ENCODE peak calls at places on chromosome 15, in nine cellular contexts. One of them, this sample, is unnamed. For H3K36me3, the result is how much of the 10 kb centered on the place peaks cover.

GRCh38 chr15:40330368-40330836 is 6.9 kb downstream of the INAFM2 start:
- DNase-seq in K562: peak
- DNase-seq in OCI-LY7: no peak
- DNase-seq in heart right ventricle: peak
- DNase-seq in esophagus squamous epithelium: no peak
- DNase-seq in upper lobe of right lung: peak
- DNase-seq in suprapubic skin: no peak
- DNase-seq in sigmoid colon: peak
- DNase-seq in left ventricle myocardium inferior: no peak
- DNase-seq in this sample: no peak

GRCh38 chr15:70936326-70936725 is 43.7 kb downstream of the LRRC49 start:
- DNase-seq in K562: no peak
- DNase-seq in OCI-LY7: no peak
- DNase-seq in heart right ventricle: no peak
- DNase-seq in esophagus squamous epithelium: no peak
- DNase-seq in upper lobe of right lung: no peak
- DNase-seq in suprapubic skin: no peak
- DNase-seq in sigmoid colon: no peak
- DNase-seq in left ventricle myocardium inferior: no peak
- DNase-seq in this sample: no peak

GRCh38 chr15:53197426-53197839 is 407.3 kb upstream of the ONECUT1 start:
- DNase-seq in K562: peak
- DNase-seq in OCI-LY7: peak
- DNase-seq in heart right ventricle: peak
- DNase-seq in esophagus squamous epithelium: no peak
- DNase-seq in upper lobe of right lung: peak
- DNase-seq in suprapubic skin: no peak
- DNase-seq in sigmoid colon: peak
- DNase-seq in left ventricle myocardium inferior: peak
- DNase-seq in this sample: no peak

GRCh38 chr15:79680721-79681120 is 216.1 kb downstream of the MTHFS start:
- DNase-seq in K562: no peak
- DNase-seq in OCI-LY7: no peak
- DNase-seq in heart right ventricle: no peak
- DNase-seq in esophagus squamous epithelium: no peak
- DNase-seq in upper lobe of right lung: no peak
- DNase-seq in suprapubic skin: no peak
- DNase-seq in sigmoid colon: no peak
- DNase-seq in left ventricle myocardium inferior: no peak
- DNase-seq in this sample: no peak

GRCh38 chr15:75036269-75036668 is 12.9 kb downstream of the PPCDC start:
- DNase-seq in K562: peak
- DNase-seq in OCI-LY7: no peak
- DNase-seq in heart right ventricle: no peak
- DNase-seq in esophagus squamous epithelium: no peak
- DNase-seq in upper lobe of right lung: no peak
- DNase-seq in suprapubic skin: no peak
- DNase-seq in sigmoid colon: no peak
- DNase-seq in left ventricle myocardium inferior: no peak
- DNase-seq in this sample: no peak

GRCh38 chr15:57198654-57199241 is 177.6 kb upstream of the CGNL1 start:
- DNase-seq in K562: no peak
- DNase-seq in OCI-LY7: no peak
- DNase-seq in heart right ventricle: no peak
- DNase-seq in esophagus squamous epithelium: no peak
- DNase-seq in upper lobe of right lung: no peak
- DNase-seq in suprapubic skin: no peak
- DNase-seq in sigmoid colon: no peak
- DNase-seq in left ventricle myocardium inferior: no peak
- DNase-seq in this sample: no peak

GRCh38 chr15:101295607-101296225 is 668 bp upstream of the SNRPA1 start:
- DNase-seq in K562: no peak
- DNase-seq in OCI-LY7: no peak
- DNase-seq in heart right ventricle: no peak
- DNase-seq in esophagus squamous epithelium: no peak
- DNase-seq in upper lobe of right lung: no peak
- DNase-seq in suprapubic skin: no peak
- DNase-seq in sigmoid colon: no peak
- DNase-seq in left ventricle myocardium inferior: no peak
- DNase-seq in this sample: no peak

GRCh38 chr15:85019815-85020590 is 38.3 kb downstream of the PDE8A start:
- DNase-seq in K562: no peak
- DNase-seq in OCI-LY7: no peak
- DNase-seq in heart right ventricle: no peak
- DNase-seq in esophagus squamous epithelium: no peak
- DNase-seq in upper lobe of right lung: no peak
- DNase-seq in suprapubic skin: no peak
- DNase-seq in sigmoid colon: no peak
- DNase-seq in left ventricle myocardium inferior: no peak
- DNase-seq in this sample: no peak

GRCh38 chr15:65423977-65424679 is 1.4 kb upstream of the IGDCC4 start:
- DNase-seq in K562: peak
- DNase-seq in OCI-LY7: no peak
- DNase-seq in heart right ventricle: no peak
- DNase-seq in esophagus squamous epithelium: no peak
- DNase-seq in upper lobe of right lung: no peak
- DNase-seq in suprapubic skin: no peak
- DNase-seq in sigmoid colon: peak
- DNase-seq in left ventricle myocardium inferior: peak
- DNase-seq in this sample: no peak

GRCh38 chr15:63968122-63968524 is 78.2 kb downstream of the DAPK2 start:
- DNase-seq in K562: no peak
- DNase-seq in OCI-LY7: no peak
- DNase-seq in heart right ventricle: no peak
- DNase-seq in esophagus squamous epithelium: no peak
- DNase-seq in upper lobe of right lung: no peak
- DNase-seq in suprapubic skin: no peak
- DNase-seq in sigmoid colon: no peak
- DNase-seq in left ventricle myocardium inferior: no peak
- DNase-seq in this sample: no peak

GRCh38 chr15:92120082-92120481 is 266.6 kb downstream of the SLCO3A1 start:
- DNase-seq in K562: no peak
- DNase-seq in OCI-LY7: no peak
- DNase-seq in heart right ventricle: no peak
- DNase-seq in esophagus squamous epithelium: no peak
- DNase-seq in upper lobe of right lung: no peak
- DNase-seq in suprapubic skin: no peak
- DNase-seq in sigmoid colon: no peak
- DNase-seq in left ventricle myocardium inferior: no peak
- DNase-seq in this sample: no peak

GRCh38 chr15:40287968-40288367 is 5.1 kb upstream of the ANKRD63 start:
- DNase-seq in K562: no peak
- DNase-seq in OCI-LY7: no peak
- DNase-seq in heart right ventricle: no peak
- DNase-seq in esophagus squamous epithelium: no peak
- DNase-seq in upper lobe of right lung: no peak
- DNase-seq in suprapubic skin: no peak
- DNase-seq in sigmoid colon: no peak
- DNase-seq in left ventricle myocardium inferior: no peak
- DNase-seq in this sample: no peak

GRCh38 chr15:64634020-64634419 is 141.4 kb downstream of the RBPMS2 start:
- DNase-seq in K562: no peak
- DNase-seq in OCI-LY7: no peak
- DNase-seq in heart right ventricle: no peak
- DNase-seq in esophagus squamous epithelium: no peak
- DNase-seq in upper lobe of right lung: no peak
- DNase-seq in suprapubic skin: no peak
- DNase-seq in sigmoid colon: no peak
- DNase-seq in left ventricle myocardium inferior: no peak
- DNase-seq in this sample: no peak

GRCh38 chr15:57227899-57228298 is 148.4 kb upstream of the CGNL1 start:
- DNase-seq in K562: no peak
- DNase-seq in OCI-LY7: no peak
- DNase-seq in heart right ventricle: no peak
- DNase-seq in esophagus squamous epithelium: no peak
- DNase-seq in upper lobe of right lung: no peak
- DNase-seq in suprapubic skin: no peak
- DNase-seq in sigmoid colon: no peak
- DNase-seq in left ventricle myocardium inferior: no peak
- DNase-seq in this sample: no peak

GRCh38 chr15:90009301-90010063 is 8.4 kb downstream of the ZNF710 start:
- DNase-seq in K562: no peak
- DNase-seq in OCI-LY7: no peak
- DNase-seq in heart right ventricle: no peak
- DNase-seq in esophagus squamous epithelium: no peak
- DNase-seq in upper lobe of right lung: no peak
- DNase-seq in suprapubic skin: no peak
- DNase-seq in sigmoid colon: peak
- DNase-seq in left ventricle myocardium inferior: no peak
- DNase-seq in this sample: no peak

GRCh38 chr15:79978694-79979519 is 7.9 kb upstream of the BCL2A1 start:
- DNase-seq in K562: no peak
- DNase-seq in OCI-LY7: peak
- DNase-seq in heart right ventricle: no peak
- DNase-seq in esophagus squamous epithelium: no peak
- DNase-seq in upper lobe of right lung: no peak
- DNase-seq in suprapubic skin: no peak
- DNase-seq in sigmoid colon: no peak
- DNase-seq in left ventricle myocardium inferior: no peak
- DNase-seq in this sample: no peak

GRCh38 chr15:90219421-90220141 is 14.2 kb downstream of the CIB1 start:
- DNase-seq in K562: peak
- DNase-seq in OCI-LY7: peak
- DNase-seq in heart right ventricle: no peak
- DNase-seq in esophagus squamous epithelium: no peak
- DNase-seq in upper lobe of right lung: no peak
- DNase-seq in suprapubic skin: no peak
- DNase-seq in sigmoid colon: no peak
- DNase-seq in left ventricle myocardium inferior: no peak
- DNase-seq in this sample: peak

GRCh38 chr15:101810905-101811304 is 1.1 kb upstream of the OR4F15 start:
- DNase-seq in K562: no peak
- DNase-seq in OCI-LY7: no peak
- DNase-seq in heart right ventricle: no peak
- DNase-seq in esophagus squamous epithelium: no peak
- DNase-seq in upper lobe of right lung: no peak
- DNase-seq in suprapubic skin: no peak
- DNase-seq in sigmoid colon: no peak
- DNase-seq in left ventricle myocardium inferior: no peak
- DNase-seq in this sample: no peak

GRCh38 chr15:79172032-79172481 is 81.5 kb upstream of the RASGRF1 start:
- DNase-seq in K562: peak
- DNase-seq in OCI-LY7: no peak
- DNase-seq in heart right ventricle: no peak
- DNase-seq in esophagus squamous epithelium: no peak
- DNase-seq in upper lobe of right lung: no peak
- DNase-seq in suprapubic skin: peak
- DNase-seq in sigmoid colon: no peak
- DNase-seq in left ventricle myocardium inferior: no peak
- DNase-seq in this sample: no peak

GRCh38 chr15:94838281-94838680 is 606.9 kb downstream of the MCTP2 start:
- DNase-seq in K562: no peak
- DNase-seq in OCI-LY7: no peak
- DNase-seq in heart right ventricle: no peak
- DNase-seq in esophagus squamous epithelium: no peak
- DNase-seq in upper lobe of right lung: no peak
- DNase-seq in suprapubic skin: no peak
- DNase-seq in sigmoid colon: no peak
- DNase-seq in left ventricle myocardium inferior: no peak
- DNase-seq in this sample: no peak

GRCh38 chr15:56929389-56929788 is 10.9 kb downstream of the TCF12 start:
- DNase-seq in K562: peak
- DNase-seq in OCI-LY7: no peak
- DNase-seq in heart right ventricle: no peak
- DNase-seq in esophagus squamous epithelium: no peak
- DNase-seq in upper lobe of right lung: no peak
- DNase-seq in suprapubic skin: no peak
- DNase-seq in sigmoid colon: no peak
- DNase-seq in left ventricle myocardium inferior: no peak
- DNase-seq in this sample: no peak

GRCh38 chr15:57373882-57374276 is 2.4 kb upstream of the CGNL1 start:
- DNase-seq in K562: no peak
- DNase-seq in OCI-LY7: no peak
- DNase-seq in heart right ventricle: no peak
- DNase-seq in esophagus squamous epithelium: no peak
- DNase-seq in upper lobe of right lung: no peak
- DNase-seq in suprapubic skin: no peak
- DNase-seq in sigmoid colon: no peak
- DNase-seq in left ventricle myocardium inferior: no peak
- DNase-seq in this sample: no peak

GRCh38 chr15:59104912-59105732 is at the start of gene CCNB2:
- DNase-seq in K562: peak
- DNase-seq in OCI-LY7: peak
- DNase-seq in heart right ventricle: peak
- DNase-seq in esophagus squamous epithelium: peak
- DNase-seq in upper lobe of right lung: peak
- DNase-seq in suprapubic skin: peak
- DNase-seq in sigmoid colon: peak
- DNase-seq in left ventricle myocardium inferior: peak
- DNase-seq in this sample: peak
- H3K4me3 ChIP-seq in K562: peak
- H3K4me3 ChIP-seq in OCI-LY7: peak
- H3K4me3 ChIP-seq in heart right ventricle: peak
- H3K4me3 ChIP-seq in esophagus squamous epithelium: peak
- H3K4me3 ChIP-seq in upper lobe of right lung: peak
- H3K4me3 ChIP-seq in suprapubic skin: peak
- H3K4me3 ChIP-seq in sigmoid colon: peak
- H3K4me3 ChIP-seq in left ventricle myocardium inferior: peak
- H3K4me3 ChIP-seq in this sample: peak

GRCh38 chr15:69491051-69491505 is 38.5 kb downstream of the RPLP1 start:
- DNase-seq in K562: no peak
- DNase-seq in OCI-LY7: no peak
- DNase-seq in heart right ventricle: no peak
- DNase-seq in esophagus squamous epithelium: no peak
- DNase-seq in upper lobe of right lung: no peak
- DNase-seq in suprapubic skin: peak
- DNase-seq in sigmoid colon: peak
- DNase-seq in left ventricle myocardium inferior: peak
- DNase-seq in this sample: no peak
- H3K27ac ChIP-seq in K562: no peak
- H3K27ac ChIP-seq in OCI-LY7: no peak
- H3K27ac ChIP-seq in heart right ventricle: peak
- H3K27ac ChIP-seq in esophagus squamous epithelium: no peak
- H3K27ac ChIP-seq in upper lobe of right lung: no peak
- H3K27ac ChIP-seq in suprapubic skin: peak
- H3K27ac ChIP-seq in sigmoid colon: peak
- H3K27ac ChIP-seq in left ventricle myocardium inferior: peak
- H3K27ac ChIP-seq in this sample: no peak

GRCh38 chr15:73518180-73518862 is 75.4 kb downstream of the REC114 start:
- DNase-seq in K562: no peak
- DNase-seq in OCI-LY7: no peak
- DNase-seq in heart right ventricle: peak
- DNase-seq in esophagus squamous epithelium: no peak
- DNase-seq in upper lobe of right lung: no peak
- DNase-seq in suprapubic skin: no peak
- DNase-seq in sigmoid colon: no peak
- DNase-seq in left ventricle myocardium inferior: peak
- DNase-seq in this sample: no peak
- H3K36me3 ChIP-seq in K562: under half
- H3K36me3 ChIP-seq in OCI-LY7: under half
- H3K36me3 ChIP-seq in heart right ventricle: under half
- H3K36me3 ChIP-seq in esophagus squamous epithelium: under half
- H3K36me3 ChIP-seq in upper lobe of right lung: under half
- H3K36me3 ChIP-seq in suprapubic skin: under half
- H3K36me3 ChIP-seq in sigmoid colon: under half
- H3K36me3 ChIP-seq in left ventricle myocardium inferior: under half
- H3K36me3 ChIP-seq in this sample: under half

DNA sequence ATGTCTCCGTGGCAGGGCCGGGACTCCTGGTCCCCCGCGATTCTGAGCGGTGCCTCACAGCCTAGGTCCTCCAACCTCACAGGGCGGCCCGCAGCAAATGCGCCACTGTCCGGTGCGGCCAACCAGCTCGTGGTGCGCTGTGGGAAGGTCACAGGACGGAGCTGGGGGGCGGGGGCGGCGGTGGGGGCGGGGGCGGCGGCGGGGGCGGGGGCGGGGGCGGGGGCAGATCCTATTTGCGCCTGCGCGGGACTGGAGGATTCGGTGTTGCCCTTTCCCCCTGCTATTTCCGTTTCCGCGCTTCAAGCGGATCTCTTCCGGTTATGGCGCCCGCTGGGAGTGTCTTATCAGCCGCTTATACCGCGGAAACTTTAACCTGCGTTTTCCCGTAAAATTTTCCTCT is 106.7 kb upstream of the SNRPN start:
- DNase-seq in K562: no peak
- DNase-seq in OCI-LY7: no peak
- DNase-seq in heart right ventricle: peak
- DNase-seq in esophagus squamous epithelium: no peak
- DNase-seq in upper lobe of right lung: no peak
- DNase-seq in suprapubic skin: no peak
- DNase-seq in sigmoid colon: peak
- DNase-seq in left ventricle myocardium inferior: peak
- DNase-seq in this sample: no peak
- H3K4me3 ChIP-seq in K562: no peak
- H3K4me3 ChIP-seq in OCI-LY7: no peak
- H3K4me3 ChIP-seq in heart right ventricle: no peak
- H3K4me3 ChIP-seq in esophagus squamous epithelium: no peak
- H3K4me3 ChIP-seq in upper lobe of right lung: peak
- H3K4me3 ChIP-seq in suprapubic skin: peak
- H3K4me3 ChIP-seq in sigmoid colon: peak
- H3K4me3 ChIP-seq in left ventricle myocardium inferior: peak
- H3K4me3 ChIP-seq in this sample: no peak

This sample was measured in effector memory CD4-positive, alpha-beta T cell.